ENCODE peak calls at places on chromosomes 1 and 21, in seven cellular contexts. R, K, V, N, E, Z and J are unnamed samples.

GRCh38 chr1:154534263-154534844 is 24.1 kb downstream of the UBE2Q1 start:
- DNase-seq in R (no peak), K (peak; percentile 63), V (no peak), N (no peak), E (peak; percentile 52), Z (no peak), J (peak; percentile 51)

GRCh38 chr1:209884665-209885117 is 53.3 kb upstream of the SYT14 start:
- DNase-seq in R (peak; percentile 96), K (no peak), V (peak; percentile 97), N (no peak), E (no peak), Z (peak; percentile 63), J (peak; percentile 13)

GRCh38 chr1:27885620-27886352 is 13.4 kb downstream of the THEMIS2 start:
- DNase-seq in R (no peak), K (no peak), V (no peak), N (peak; percentile 50), E (no peak), Z (no peak), J (no peak)

GRCh38 chr1:92399076-92399475 is 87.6 kb downstream of the GFI1 start:
- DNase-seq in R (no peak), K (no peak), V (no peak), N (no peak), E (no peak), Z (no peak), J (no peak)

GRCh38 chr1:178552856-178553255 is 39.9 kb downstream of the TEX35 start:
- DNase-seq in R (no peak), K (no peak), V (no peak), N (no peak), E (no peak), Z (no peak), J (no peak)

GRCh38 chr1:31701137-31701736 is 2.6 kb downstream of the COL16A1 start:
- DNase-seq in R (peak; percentile 96), K (peak; percentile 53), V (peak; percentile 94), N (no peak), E (peak; percentile 97), Z (peak; percentile 19), J (peak; percentile 64)

GRCh38 chr1:56327195-56327594 is 252.2 kb downstream of the PLPP3 start:
- DNase-seq in R (no peak), K (no peak), V (no peak), N (no peak), E (no peak), Z (no peak), J (no peak)

GRCh38 chr1:66207484-66207883 is 326.5 kb upstream of the SGIP1 start:
- DNase-seq in R (peak; percentile 27), K (no peak), V (no peak), N (no peak), E (no peak), Z (no peak), J (no peak)

GRCh38 chr21:41245509-41246135 is 71.0 kb upstream of the FAM3B start:
- DNase-seq in R (no peak), K (no peak), V (no peak), N (no peak), E (no peak), Z (no peak), J (no peak)

GRCh38 chr1:184805667-184806295 is 51.1 kb upstream of the EDEM3 start:
- DNase-seq in R (peak; percentile 79), K (peak; percentile 71), V (peak; percentile 68), N (peak; percentile 72), E (peak; percentile 87), Z (peak; percentile 86), J (peak; percentile 81)

GRCh38 chr1:238468068-238468467 is 577.3 kb upstream of the ZP4 start:
- DNase-seq in R (no peak), K (no peak), V (no peak), N (no peak), E (no peak), Z (no peak), J (no peak)

GRCh38 chr1:236699366-236699765 is 13.1 kb downstream of the ACTN2 start:
- DNase-seq in R (no peak), K (no peak), V (no peak), N (no peak), E (no peak), Z (no peak), J (no peak)

GRCh38 chr1:150093805-150094204 is 26.2 kb downstream of the VPS45 start:
- DNase-seq in R (no peak), K (no peak), V (no peak), N (no peak), E (no peak), Z (no peak), J (no peak)

GRCh38 chr1:101167891-101168290 is 68.9 kb upstream of the S1PR1 start:
- DNase-seq in R (no peak), K (no peak), V (no peak), N (no peak), E (no peak), Z (no peak), J (no peak)